ENCODE peak calls at places on chromosomes 2 and 18, in six cellular contexts. L is astrocyte, D is lower leg skin, G is neural crest cell, E is colonic mucosa, O is choroid plexus epithelial cell. W is an unnamed sample.

GRCh38 chr2:204720874-204721273 is 175.6 kb downstream of the PARD3B start:
- DNase-seq in O (no peak), D (no peak), L (no peak), G (no peak), E (no peak), W (no peak)

GRCh38 chr2:45652090-45653050 is 895 bp downstream of the PRKCE start:
- DNase-seq in E (peak), D (peak), L (peak), O (peak), G (peak), W (peak)

GRCh38 chr2:48719480-48720177 is 35.9 kb downstream of the LHCGR start:
- DNase-seq in D (no peak), G (no peak), L (peak), O (no peak), E (no peak), W (no peak)

GRCh38 chr2:96507957-96508520 is 2.9 kb upstream of the NEURL3 start:
- DNase-seq in D (peak), O (peak), E (peak), L (no peak), G (peak), W (peak)

GRCh38 chr2:203427061-203427460 is 98.9 kb downstream of the ABI2 start:
- DNase-seq in E (no peak), D (no peak), L (peak), G (no peak), O (no peak), W (peak)

GRCh38 chr2:60550151-60550983 is 3.1 kb downstream of the BCL11A start:
- DNase-seq in G (peak), D (peak), E (peak), O (peak), L (peak), W (peak)

GRCh38 chr2:33111002-33111446 is 164.3 kb downstream of the LTBP1 start:
- DNase-seq in O (peak), L (peak), G (no peak), E (no peak), D (no peak), W (no peak)

GRCh38 chr18:45682181-45682580 is 41.8 kb upstream of the SLC14A1 start:
- DNase-seq in L (no peak), E (no peak), O (no peak), G (no peak), D (no peak), W (no peak)

GRCh38 chr2:39665811-39666488 is at the start of gene TMEM178A:
- DNase-seq in O (no peak), E (no peak), G (peak), L (no peak), D (no peak), W (no peak)

GRCh38 chr2:130744287-130745117 is 10.8 kb upstream of the AMER3 start:
- DNase-seq in E (peak), L (no peak), G (no peak), D (peak), O (no peak), W (no peak)

GRCh38 chr18:59553273-59553672 is 143.9 kb downstream of the CCBE1 start:
- DNase-seq in G (no peak), L (no peak), E (no peak), D (no peak), O (no peak), W (no peak)

GRCh38 chr18:50560681-50561629 is 1.1 kb downstream of the MAPK4 start:
- DNase-seq in L (no peak), D (no peak), E (no peak), O (no peak), G (peak), W (no peak)

GRCh38 chr2:239145106-239145505 is 255.7 kb downstream of the HDAC4 start:
- DNase-seq in E (no peak), L (no peak), O (no peak), G (no peak), D (no peak), W (no peak)

GRCh38 chr2:23587330-23587729 is 202.4 kb downstream of the KLHL29 start:
- DNase-seq in L (no peak), O (no peak), D (no peak), E (no peak), G (no peak), W (no peak)

GRCh38 chr2:10361220-10361588 is 58.5 kb downstream of the HPCAL1 start:
- DNase-seq in O (peak), E (no peak), L (peak), G (no peak), D (no peak), W (no peak)

GRCh38 chr2:159650574-159650973 is 34.2 kb upstream of the BAZ2B start:
- DNase-seq in G (no peak), D (no peak), E (no peak), O (no peak), L (no peak), W (no peak)

GRCh38 chr2:222582931-222583330 is 73.0 kb downstream of the FARSB start:
- DNase-seq in O (peak), G (no peak), L (no peak), E (no peak), D (no peak), W (no peak)

GRCh38 chr2:171230176-171230575 is 69.5 kb upstream of the TLK1 start:
- DNase-seq in G (no peak), E (no peak), L (no peak), O (no peak), D (no peak), W (no peak)

GRCh38 chr2:16368951-16369350 is 296.7 kb downstream of the CYRIA start:
- DNase-seq in E (no peak), L (no peak), G (no peak), D (no peak), O (no peak), W (no peak)

GRCh38 chr2:113011108-113011507 is 5.8 kb downstream of the IL36A start:
- DNase-seq in G (no peak), E (no peak), L (no peak), D (no peak), O (no peak), W (no peak)

DNA sequence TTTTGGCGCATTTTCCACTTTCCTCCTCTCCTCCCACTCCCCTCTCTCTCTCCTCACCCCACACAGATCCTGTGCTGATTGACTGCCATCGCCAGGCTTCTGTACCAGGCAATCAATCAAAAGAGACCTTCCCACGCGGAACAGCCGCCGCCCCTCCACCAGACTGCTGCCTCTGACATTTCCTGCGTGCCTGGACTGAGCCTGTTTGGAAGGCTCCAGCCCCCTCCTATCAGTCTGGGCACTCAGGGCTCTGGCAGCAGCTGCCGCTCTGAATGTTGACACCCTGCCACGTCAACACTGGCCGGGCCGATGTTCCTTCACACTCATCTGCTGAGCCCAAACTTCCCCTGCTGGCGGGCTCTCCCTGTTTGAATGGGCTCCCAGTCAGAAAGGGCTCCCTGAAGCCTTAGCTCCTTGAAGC is 467.7 kb downstream of the EPHA4 start:
- DNase-seq in E (peak), G (no peak), D (peak), L (peak), O (no peak), W (no peak)
- TF ChIP-seq CTCF in E (no peak), G (no peak), D (no peak), L (no peak), O (no peak), W (no peak)

DNA sequence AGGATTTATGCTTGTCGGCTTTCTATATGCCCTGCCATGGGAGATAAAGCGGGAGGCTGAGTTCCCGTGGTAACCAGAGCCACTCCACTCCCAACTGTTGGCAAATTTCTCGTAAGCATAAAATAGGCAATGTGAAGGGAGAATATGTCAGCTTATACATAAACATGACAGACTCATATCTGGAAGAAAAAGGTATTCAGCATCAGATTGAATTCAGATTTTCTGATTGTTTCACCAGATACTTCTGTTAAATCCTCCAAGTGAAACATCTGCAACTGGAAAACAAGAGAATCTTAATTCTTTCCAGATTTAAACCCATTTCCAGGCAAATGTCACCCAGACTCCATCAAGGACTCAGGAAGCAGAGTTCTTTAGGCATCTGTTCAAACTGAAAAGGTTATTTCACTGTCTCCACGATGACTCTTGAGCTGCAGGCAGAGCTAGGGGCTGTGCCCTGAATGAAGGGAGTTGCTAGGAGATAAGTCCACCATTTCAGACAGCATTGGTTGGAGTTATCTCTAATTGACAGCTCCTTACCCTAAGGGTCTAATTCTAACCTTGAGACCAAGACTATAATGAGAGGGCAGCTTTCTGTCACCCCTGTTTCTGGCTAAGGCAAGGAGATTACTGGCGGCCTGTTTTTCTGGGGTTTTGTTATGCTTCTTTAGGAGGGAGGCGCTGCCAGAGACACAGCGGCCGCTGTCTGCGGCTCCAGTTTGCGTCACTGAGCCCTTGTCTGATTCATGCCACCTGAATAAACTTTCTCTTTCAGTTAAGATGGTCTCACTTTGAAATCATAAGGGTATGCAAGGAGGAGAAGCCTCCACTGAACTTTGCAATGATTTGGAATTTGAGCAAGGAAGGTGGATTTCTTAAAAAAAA is 381.3 kb downstream of the SOX11 start:
- DNase-seq in E (no peak), G (peak), D (no peak), L (peak), O (peak), W (no peak)
- TF ChIP-seq CTCF in E (no peak), G (no peak), D (no peak), L (no peak), O (peak), W (no peak)

DNA sequence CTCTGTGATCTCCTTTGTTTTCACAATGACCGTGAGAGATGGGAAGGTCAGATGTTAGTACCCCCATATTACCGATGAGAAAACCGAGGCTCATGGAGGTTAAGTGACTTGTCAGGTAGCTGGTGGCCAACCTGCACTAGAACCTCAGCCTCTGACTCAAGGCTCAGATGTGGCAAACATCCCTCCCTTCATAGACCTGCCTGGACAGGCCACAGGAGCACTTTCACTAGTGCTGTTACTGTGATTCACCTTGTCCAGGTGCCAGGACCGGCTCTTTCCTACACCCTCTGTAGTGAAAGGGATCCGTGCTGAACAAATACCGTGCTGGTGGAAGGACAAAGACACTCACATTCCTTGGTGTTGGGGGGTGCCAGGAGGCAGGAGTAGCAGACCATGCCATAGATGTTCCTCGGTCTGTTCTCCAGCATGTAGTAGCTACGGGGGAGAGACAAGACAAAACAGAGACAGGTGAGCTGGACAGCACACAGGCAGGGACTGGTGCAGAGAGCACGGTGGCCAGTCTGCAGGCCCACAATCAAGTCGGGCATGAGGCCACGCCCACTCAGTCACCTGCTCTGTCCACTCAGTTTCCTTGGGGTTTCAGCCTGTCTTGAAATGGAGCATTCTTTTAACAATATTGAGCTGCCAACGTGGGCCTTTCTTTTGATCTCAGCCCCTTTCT is 65.9 kb downstream of the EDAR start:
- DNase-seq in D (peak), E (peak), G (no peak), L (no peak), O (no peak), W (no peak)
- TF ChIP-seq CTCF in D (no peak), E (no peak), G (no peak), L (no peak), O (no peak), W (no peak)

DNA sequence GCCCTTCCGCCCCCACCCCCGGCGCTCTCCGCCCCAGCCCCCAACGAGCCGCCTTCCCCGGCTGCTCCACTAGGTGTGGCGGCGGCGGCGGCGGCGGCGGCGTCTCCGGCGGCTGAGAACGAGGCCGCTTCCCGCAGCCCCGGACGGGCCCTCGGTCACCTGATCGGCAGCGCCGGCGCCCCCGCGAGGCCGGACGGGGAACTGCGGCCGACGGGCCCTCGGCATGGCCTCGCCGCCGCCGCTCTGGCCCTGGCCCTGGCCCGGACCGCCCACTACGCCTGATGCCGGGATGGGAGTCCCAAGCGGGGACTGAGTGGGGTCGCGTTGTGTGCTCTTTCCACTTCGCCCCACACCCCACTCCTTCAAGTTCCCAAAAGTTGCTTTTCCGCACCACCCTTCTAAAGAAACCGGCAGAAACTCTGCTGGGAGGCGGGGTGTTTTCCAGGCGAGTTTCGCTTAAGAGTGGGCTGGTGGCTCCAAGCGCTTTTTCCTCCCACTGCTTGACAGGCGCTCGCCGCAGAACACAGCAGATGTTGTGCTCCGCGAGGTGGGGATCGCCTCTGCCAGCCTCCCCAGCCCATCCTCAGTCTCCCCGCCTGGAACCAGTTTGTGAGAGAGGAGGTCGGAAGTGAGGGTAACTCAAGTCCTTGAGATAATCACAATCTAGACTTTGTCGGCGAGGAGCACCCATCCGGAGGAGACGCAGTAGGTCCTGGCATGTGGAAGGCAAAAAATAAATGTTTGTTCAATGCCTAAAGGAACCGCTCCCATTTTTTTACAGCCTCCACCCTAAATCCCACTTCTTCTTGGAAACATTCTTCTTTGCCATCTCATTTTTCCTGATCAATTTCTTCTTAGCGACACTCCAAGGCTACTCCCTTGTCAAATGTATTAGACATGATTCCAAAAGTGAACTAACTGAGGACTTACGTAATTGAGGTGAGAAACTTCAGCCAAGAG is at the start of gene NCKAP1:
- DNase-seq in G (peak), D (peak), L (peak), O (peak), E (peak), W (peak)
- TF ChIP-seq CTCF in G (peak), D (no peak), L (peak), O (peak), E (peak), W (peak)

GRCh38 chr18:49206717-49207116 is 253.7 kb downstream of the DYM start:
- DNase-seq in D (no peak), E (no peak), L (no peak), O (peak), G (no peak), W (peak)
- TF ChIP-seq CTCF in D (no peak), E (no peak), L (peak), O (peak), G (no peak), W (peak)

W was measured in HFFc6.